ENCODE peak calls at places on chromosome 5, in six cellular contexts. L is stomach; Y is HTR-8/SVneo; O is stimulated activated CD4-positive, alpha-beta T cell treated with anti-CD3 and anti-CD28 coated beads, Interleukin-15, amount 100 ng/mL, for 24 hours; A is posterior cingulate gyrus; E is Ammon's horn. V is an unnamed sample.
A peak's percentile ranks its signal among the peaks of the same experiment; 100 is the strongest.

GRCh38 chr5:16626696-16627264 is 10.0 kb upstream of the RETREG1 start:
- DNase-seq in E (no peak), Y (no peak), O (peak; percentile 35), A (no peak), L (no peak), V (no peak)

GRCh38 chr5:54324651-54325271 is 14.4 kb upstream of the ARL15 start:
- DNase-seq in E (no peak), A (no peak), L (no peak), O (no peak), Y (no peak), V (no peak)

GRCh38 chr5:56656816-56657740 is 158.3 kb upstream of the MAP3K1 start:
- DNase-seq in A (no peak), O (no peak), L (no peak), Y (no peak), E (no peak), V (peak; percentile 92)

GRCh38 chr5:27592231-27592630 is 553.8 kb upstream of the CDH9 start:
- DNase-seq in L (no peak), Y (peak; percentile 41), E (no peak), O (no peak), A (no peak), V (peak; percentile 67)

GRCh38 chr5:170623576-170624181 is 119.9 kb downstream of the KCNIP1 start:
- DNase-seq in Y (peak; percentile 54), E (peak; percentile 80), L (peak; percentile 35), A (no peak), O (peak; percentile 65), V (peak; percentile 75)

GRCh38 chr5:163846512-163846911 is 341.1 kb downstream of the MAT2B start:
- DNase-seq in A (no peak), O (no peak), L (no peak), Y (no peak), E (no peak), V (no peak)

GRCh38 chr5:149485655-149486615 is 65.3 kb downstream of the CSNK1A1 start:
- DNase-seq in L (peak; percentile 79), O (no peak), A (no peak), E (peak; percentile 35), Y (peak; percentile 83), V (peak; percentile 95)

GRCh38 chr5:110909415-110909814 is 162.1 kb upstream of the TSLP start:
- DNase-seq in Y (no peak), E (no peak), L (no peak), A (no peak), O (no peak), V (peak; percentile 71)

GRCh38 chr5:116626945-116627679 is 52.5 kb upstream of the SEMA6A start:
- DNase-seq in A (no peak), Y (no peak), L (no peak), E (no peak), O (no peak), V (no peak)

GRCh38 chr5:132446621-132447020 is 44.0 kb downstream of the IRF1 start:
- DNase-seq in L (peak; percentile 79), A (no peak), Y (no peak), O (no peak), E (peak; percentile 69), V (peak; percentile 91)